ENCODE peak calls at places on chromosome 3, in five cellular contexts. P is fibroblast of lung, Z is IMR-90, S is heart left ventricle, X is gastrocnemius medialis. B is an unnamed sample.

GRCh38 chr3:170977911-170978310 is 48.6 kb downstream of the SLC2A2 start:
- DNase-seq in S (no peak), Z (peak; percentile 23), X (no peak), P (no peak), B (no peak)

GRCh38 chr3:194389269-194389668 is 9.8 kb downstream of the GP5 start:
- DNase-seq in P (no peak), S (no peak), Z (no peak), X (no peak), B (no peak)

GRCh38 chr3:135869439-135870105 is 96.0 kb upstream of the PPP2R3A start:
- DNase-seq in Z (peak; percentile 29), P (no peak), X (no peak), S (no peak), B (no peak)

GRCh38 chr3:127744875-127745274 is 72.1 kb downstream of the ABTB1 start:
- DNase-seq in P (no peak), Z (no peak), X (no peak), S (no peak), B (no peak)

GRCh38 chr3:145807990-145808389 is 353.0 kb downstream of the PLOD2 start:
- DNase-seq in P (peak; percentile 46), Z (peak; percentile 6), S (no peak), X (no peak), B (no peak)

GRCh38 chr3:71428841-71429609 is 154.5 kb downstream of the FOXP1 start:
- DNase-seq in S (peak; percentile 46), Z (peak; percentile 56), X (no peak), P (peak; percentile 48), B (no peak)

GRCh38 chr3:43180027-43180426 is 74.1 kb upstream of the POMGNT2 start:
- DNase-seq in X (no peak), P (peak; percentile 94), Z (peak; percentile 96), S (peak; percentile 43), B (no peak)

GRCh38 chr3:183327343-183327742 is 74.3 kb downstream of the B3GNT5 start:
- DNase-seq in S (no peak), X (no peak), Z (no peak), P (no peak), B (no peak)

GRCh38 chr3:157782236-157782635 is 279.0 kb upstream of the VEPH1 start:
- DNase-seq in Z (peak; percentile 19), X (no peak), P (no peak), S (no peak), B (no peak)

GRCh38 chr3:159852821-159853505 is 135.7 kb upstream of the IL12A start:
- DNase-seq in P (peak; percentile 63), X (peak; percentile 92), Z (peak; percentile 56), S (peak; percentile 81), B (no peak)

GRCh38 chr3:48194446-48195071 is 6.3 kb upstream of the CDC25A start:
- DNase-seq in Z (peak; percentile 51), X (no peak), P (peak; percentile 64), S (no peak), B (no peak)

GRCh38 chr3:41199866-41200668 is 762 bp downstream of the CTNNB1 start:
- DNase-seq in P (peak; percentile 31), S (peak; percentile 45), Z (no peak), X (peak; percentile 21), B (no peak)

GRCh38 chr3:46713898-46714552 is 3.6 kb downstream of the PRSS50 start:
- DNase-seq in P (no peak), S (peak; percentile 14), X (no peak), Z (no peak), B (no peak)

GRCh38 chr3:133475245-133476010 is 75.6 kb downstream of the BFSP2 start:
- DNase-seq in S (no peak), Z (no peak), X (no peak), P (no peak), B (no peak)

GRCh38 chr3:87461443-87461842 is 185.1 kb upstream of the POU1F1 start:
- DNase-seq in S (no peak), Z (no peak), P (no peak), X (no peak), B (no peak)

GRCh38 chr3:60779637-60780036 is 471.6 kb downstream of the FHIT start:
- DNase-seq in X (no peak), Z (no peak), P (no peak), S (no peak), B (no peak)
- H3K9me3 ChIP-seq in X (no peaks in the 10 kb centered on the region), Z (peaks cover 10% of the 10 kb centered on the region), P (no peaks in the 10 kb centered on the region), S (no peaks in the 10 kb centered on the region), B (no peaks in the 10 kb centered on the region)

GRCh38 chr3:33104803-33105202 is 7.9 kb upstream of the GLB1 start:
- DNase-seq in X (no peak), S (no peak), P (no peak), Z (no peak), B (no peak)
- H3K9me3 ChIP-seq in X (no peaks in the 10 kb centered on the region), S (no peaks in the 10 kb centered on the region), P (no peaks in the 10 kb centered on the region), Z (no peaks in the 10 kb centered on the region), B (no peaks in the 10 kb centered on the region)

DNA sequence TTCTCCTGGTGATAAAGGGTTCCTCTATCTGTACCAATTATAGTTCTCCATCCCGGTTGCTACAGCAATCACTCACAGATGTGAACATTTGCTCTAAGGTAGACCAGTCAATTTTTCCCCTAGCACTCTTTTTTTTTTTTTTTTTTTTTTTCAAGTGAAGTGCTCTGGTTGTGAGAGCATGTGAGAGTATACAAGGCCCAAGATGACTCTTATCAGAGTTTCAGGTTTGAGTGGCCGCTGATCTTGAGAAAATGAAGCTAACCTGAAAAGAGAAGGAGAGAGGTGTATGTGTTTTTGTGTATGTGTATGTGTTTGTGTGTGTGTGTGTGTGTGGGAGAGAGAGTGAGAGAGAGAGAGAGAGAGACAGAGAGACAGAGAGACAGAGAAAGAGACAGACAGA is 44.4 kb upstream of the OTOL1 start:
- DNase-seq in S (no peak), X (no peak), P (no peak), Z (no peak), B (no peak)
- H3K9me3 ChIP-seq in S (no peaks in the 10 kb centered on the region), X (no peaks in the 10 kb centered on the region), P (no peaks in the 10 kb centered on the region), Z (no peaks in the 10 kb centered on the region), B (no peaks in the 10 kb centered on the region)

GRCh38 chr3:21356402-21356801 is 394.6 kb downstream of the ZNF385D start:
- DNase-seq in X (no peak), P (peak; percentile 5), Z (peak; percentile 0), S (no peak), B (no peak)
- H3K9me3 ChIP-seq in X (no peaks in the 10 kb centered on the region), P (no peaks in the 10 kb centered on the region), Z (no peaks in the 10 kb centered on the region), S (no peaks in the 10 kb centered on the region), B (no peaks in the 10 kb centered on the region)

DNA sequence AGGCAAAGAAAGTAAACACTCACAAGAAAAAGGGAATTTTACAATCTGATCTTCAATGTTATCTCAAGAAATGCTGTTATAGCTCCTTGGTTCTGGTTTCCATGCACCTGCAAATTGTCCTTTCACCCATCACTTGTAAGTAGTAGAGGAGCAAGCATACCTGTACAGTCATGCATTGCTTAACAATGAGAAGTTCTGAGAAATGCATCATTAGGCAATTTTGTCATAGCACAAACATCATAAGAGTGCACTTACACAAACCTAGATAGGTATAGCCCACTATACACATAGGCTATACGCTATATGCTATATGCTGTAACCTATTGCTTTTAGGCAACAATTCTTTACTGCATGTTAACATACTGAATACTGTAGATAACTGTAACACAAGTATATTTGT is 672.3 kb downstream of the FHIT start:
- DNase-seq in S (no peak), Z (no peak), P (no peak), X (no peak), B (no peak)
- H3K9me3 ChIP-seq in S (no peaks in the 10 kb centered on the region), Z (no peaks in the 10 kb centered on the region), P (no peaks in the 10 kb centered on the region), X (no peaks in the 10 kb centered on the region), B (no peaks in the 10 kb centered on the region)

DNA sequence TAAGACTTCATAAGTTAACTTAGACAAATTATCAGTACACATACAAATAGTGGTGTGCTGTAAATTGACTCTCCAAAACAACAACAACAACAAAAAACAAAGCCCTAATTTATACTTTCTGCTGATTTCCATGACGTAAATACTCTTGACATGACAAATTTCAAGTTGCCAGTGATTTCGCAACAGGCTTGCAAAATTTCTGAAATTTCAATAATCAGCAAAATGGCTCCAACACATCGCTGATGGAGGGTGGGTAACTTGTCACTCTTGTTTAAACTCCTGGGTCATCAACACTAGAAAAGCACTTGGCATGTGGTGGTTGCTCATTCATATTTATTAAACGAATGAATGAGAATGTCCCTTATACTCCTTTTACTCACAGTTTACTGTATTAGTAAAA is 205.2 kb upstream of the SATB1 start:
- DNase-seq in Z (no peak), X (no peak), P (no peak), S (no peak), B (no peak)
- H3K9me3 ChIP-seq in Z (peaks cover 2% of the 10 kb centered on the region), X (no peaks in the 10 kb centered on the region), P (no peaks in the 10 kb centered on the region), S (no peaks in the 10 kb centered on the region), B (no peaks in the 10 kb centered on the region)

GRCh38 chr3:7693976-7694375 is 807.6 kb upstream of the LMCD1 start:
- DNase-seq in Z (no peak), P (no peak), S (no peak), X (no peak), B (no peak)

GRCh38 chr3:7695067-7695466 is 806.6 kb upstream of the LMCD1 start:
- DNase-seq in S (no peak), Z (no peak), P (no peak), X (no peak), B (no peak)

GRCh38 chr3:7697538-7697937 is 804.1 kb upstream of the LMCD1 start:
- DNase-seq in X (no peak), P (no peak), S (no peak), Z (no peak), B (no peak)
- H3K9me3 ChIP-seq in X (no peaks in the 10 kb centered on the region), P (no peaks in the 10 kb centered on the region), S (no peaks in the 10 kb centered on the region), Z (peaks cover 7% of the 10 kb centered on the region), B (no peaks in the 10 kb centered on the region)

GRCh38 chr3:20280257-20280656 is 94.3 kb upstream of the SGO1 start:
- DNase-seq in P (no peak), Z (no peak), X (no peak), S (no peak), B (no peak)
- H3K9me3 ChIP-seq in P (no peaks in the 10 kb centered on the region), Z (peaks cover 2% of the 10 kb centered on the region), X (no peaks in the 10 kb centered on the region), S (peaks cover 9% of the 10 kb centered on the region), B (no peaks in the 10 kb centered on the region)

DNA sequence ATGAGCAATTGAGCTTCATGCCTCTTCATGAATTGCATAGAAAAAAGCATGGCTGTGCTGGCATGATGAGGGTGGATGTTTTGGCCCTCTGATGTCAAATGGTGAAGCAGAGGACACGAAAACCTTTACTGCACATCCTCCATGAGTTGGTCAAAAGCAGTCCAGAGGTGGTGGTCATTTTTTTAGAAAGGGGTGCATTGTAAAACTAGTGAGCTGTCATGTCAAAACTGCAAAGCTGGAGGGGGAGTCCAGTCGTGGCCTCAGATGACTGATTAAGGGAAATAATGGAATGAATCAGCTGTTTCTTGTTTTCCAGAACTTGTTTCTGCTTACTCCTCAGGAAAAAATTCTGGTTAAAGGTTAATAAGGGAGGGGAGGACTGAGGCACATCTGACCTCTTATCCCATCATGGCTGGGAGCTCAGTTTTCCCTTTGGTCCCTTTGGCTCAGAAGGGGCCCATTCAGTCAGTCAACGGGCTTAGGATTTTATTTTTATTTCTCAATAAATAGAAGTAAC is 276.8 kb downstream of the CHL1 start:
- DNase-seq in P (no peak), S (no peak), X (no peak), Z (no peak), B (no peak)
- H3K9me3 ChIP-seq in P (no peaks in the 10 kb centered on the region), S (peaks cover 1% of the 10 kb centered on the region), X (no peaks in the 10 kb centered on the region), Z (peaks cover 4% of the 10 kb centered on the region), B (peaks cover 3% of the 10 kb centered on the region)

DNA sequence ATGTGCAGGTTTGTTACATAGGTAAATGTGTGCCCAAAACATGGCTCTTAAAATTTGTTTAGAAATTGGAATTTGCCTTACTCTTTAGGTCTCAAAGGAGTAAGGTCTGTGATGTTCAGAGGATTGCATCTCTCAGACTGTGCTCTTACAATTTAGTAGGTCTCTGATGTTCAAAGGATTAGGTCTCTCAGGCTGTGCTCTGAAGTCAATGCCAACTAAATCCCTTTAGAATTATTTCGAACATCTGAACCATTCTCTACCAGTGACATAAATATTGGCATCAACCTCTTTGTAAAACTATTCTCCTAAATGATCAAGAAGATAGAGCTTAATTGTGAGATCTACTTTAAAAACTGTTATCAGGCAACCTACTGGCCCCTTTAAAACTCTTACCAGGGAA is at the start of gene OR5K1:
- DNase-seq in X (no peak), P (no peak), Z (no peak), S (no peak), B (no peak)
- H3K9me3 ChIP-seq in X (no peaks in the 10 kb centered on the region), P (no peaks in the 10 kb centered on the region), Z (no peaks in the 10 kb centered on the region), S (no peaks in the 10 kb centered on the region), B (no peaks in the 10 kb centered on the region)